ENCODE peak calls at places on chromosomes 16 and 17, in four cellular contexts. H, L, X and W are unnamed samples.

GRCh38 chr17:45939398-45939797 is 45.0 kb downstream of the MAPT start:
- DNase-seq in L (no peak), X (no peak), H (no peak), W (no peak)

GRCh38 chr17:4365628-4366311 is 705 bp downstream of the UBE2G1 start:
- DNase-seq in X (no peak), H (no peak), L (no peak), W (no peak)

GRCh38 chr16:27852116-27852515 is 211.4 kb downstream of the GSG1L start:
- DNase-seq in X (no peak), L (no peak), H (no peak), W (no peak)

GRCh38 chr17:36703860-36704266 is 102.5 kb downstream of the MRM1 start:
- DNase-seq in X (peak), L (peak), H (peak), W (peak)

GRCh38 chr16:86244936-86245335 is 265.4 kb upstream of the FOXF1 start:
- DNase-seq in H (no peak), L (no peak), X (no peak), W (no peak)

GRCh38 chr16:49921791-49922456 is 66.0 kb upstream of the ZNF423 start:
- DNase-seq in L (peak), H (peak), X (peak), W (peak)

GRCh38 chr17:81295678-81296381 is 723 bp upstream of the SLC38A10 start:
- DNase-seq in L (peak), X (no peak), H (peak), W (peak)

GRCh38 chr17:32629563-32630190 is 142.9 kb downstream of the CDK5R1 start:
- DNase-seq in X (no peak), H (no peak), L (no peak), W (no peak)

GRCh38 chr16:58331024-58331707 is 36.3 kb upstream of the PRSS54 start:
- DNase-seq in L (no peak), H (no peak), X (no peak), W (no peak)

GRCh38 chr17:76074390-76075363 is at the start of gene GALR2:
- DNase-seq in H (peak), X (no peak), L (no peak), W (no peak)

GRCh38 chr17:75344664-75345063 is 55.4 kb upstream of the SLC25A19 start:
- DNase-seq in X (no peak), H (no peak), L (no peak), W (no peak)

GRCh38 chr16:60655514-60656153 is 1380.6 kb downstream of the CDH8 start:
- DNase-seq in L (no peak), X (no peak), H (no peak), W (no peak)

GRCh38 chr16:73669535-73670274 is 621.8 kb upstream of the ZFHX3 start:
- DNase-seq in H (no peak), X (no peak), L (no peak), W (no peak)

GRCh38 chr17:67328026-67328425 is 38.4 kb downstream of the PSMD12 start:
- DNase-seq in L (no peak), X (no peak), H (no peak), W (no peak)

GRCh38 chr16:47311738-47312505 is 148.9 kb downstream of the ITFG1 start:
- DNase-seq in H (no peak), L (no peak), X (no peak), W (peak)

GRCh38 chr16:89009343-89010209 is 32.6 kb upstream of the CBFA2T3 start:
- DNase-seq in L (peak), H (no peak), X (no peak), W (peak)

GRCh38 chr16:57471852-57472664 is 9.6 kb downstream of the POLR2C start:
- DNase-seq in L (peak), H (peak), X (no peak), W (no peak)

GRCh38 chr16:27512061-27512460 is 37.7 kb downstream of the GTF3C1 start:
- DNase-seq in H (no peak), X (no peak), L (no peak), W (no peak)

GRCh38 chr16:64153718-64154117 is 968.1 kb downstream of the CDH11 start:
- DNase-seq in H (no peak), X (no peak), L (peak), W (no peak)

GRCh38 chr17:74610108-74610507 is 13.4 kb downstream of the CD300E start:
- DNase-seq in X (no peak), H (no peak), L (no peak), W (no peak)

GRCh38 chr17:37092041-37092440 is 143.3 kb downstream of the AATF start:
- DNase-seq in H (no peak), X (no peak), L (no peak), W (no peak)

GRCh38 chr16:12199524-12199923 is 223.0 kb downstream of the SNX29 start:
- DNase-seq in H (no peak), L (no peak), X (no peak), W (no peak)

GRCh38 chr17:8711291-8711690 is 33.3 kb downstream of the CCDC42 start:
- DNase-seq in L (no peak), H (no peak), X (no peak), W (no peak)

GRCh38 chr16:23245268-23245667 is 56.8 kb upstream of the SCNN1B start:
- DNase-seq in H (no peak), L (no peak), X (no peak), W (no peak)

GRCh38 chr17:5042152-5043022 is 7.2 kb upstream of the SLC52A1 start:
- DNase-seq in H (no peak), L (no peak), X (no peak), W (no peak)

GRCh38 chr16:85752511-85753420 is 1.9 kb upstream of the C16orf74 start:
- DNase-seq in L (peak), X (no peak), H (no peak), W (no peak)

GRCh38 chr16:73086108-73086507 is 38.2 kb upstream of the ZFHX3 start:
- DNase-seq in X (no peak), L (no peak), H (no peak), W (no peak)

GRCh38 chr16:86590501-86591144 is 12.3 kb downstream of the FOXL1 start:
- DNase-seq in L (peak), H (no peak), X (no peak), W (peak)

GRCh38 chr16:9199312-9199711 is 107.9 kb downstream of the HAPSTR1 start:
- DNase-seq in H (no peak), L (no peak), X (no peak), W (no peak)

GRCh38 chr16:24950275-24950674 is 64.9 kb downstream of the ARHGAP17 start:
- DNase-seq in X (no peak), H (no peak), L (peak), W (peak)

DNA sequence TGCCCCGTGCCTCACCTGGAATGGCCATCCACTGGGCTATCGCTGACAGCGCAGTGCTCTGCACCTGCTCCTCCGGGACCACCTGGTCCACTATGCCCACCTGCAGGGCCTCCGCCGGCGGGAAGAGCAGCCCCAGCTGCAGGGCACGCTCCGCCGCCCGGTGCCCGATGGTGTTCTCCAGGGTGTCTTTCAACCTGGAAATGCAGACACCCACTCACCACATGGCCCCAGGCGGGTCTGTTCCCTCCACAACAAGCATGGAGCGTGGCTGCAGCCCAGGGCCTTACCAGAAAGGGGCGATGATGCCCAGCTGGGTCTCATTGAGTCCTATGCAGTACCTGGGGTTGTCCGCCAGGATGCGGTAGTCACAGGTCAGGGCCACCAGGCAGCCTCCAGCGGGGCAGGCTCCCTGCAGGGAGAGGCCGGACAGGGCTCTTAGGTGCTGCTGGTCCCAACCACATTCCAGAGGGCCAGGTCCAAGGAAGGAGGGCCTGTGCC is 6.8 kb downstream of the DNASE1L2 start:
- DNase-seq in X (no peak), H (peak), L (no peak), W (no peak)
- TF ChIP-seq CTCF in X (no peak), H (no peak), L (no peak), W (no peak)

DNA sequence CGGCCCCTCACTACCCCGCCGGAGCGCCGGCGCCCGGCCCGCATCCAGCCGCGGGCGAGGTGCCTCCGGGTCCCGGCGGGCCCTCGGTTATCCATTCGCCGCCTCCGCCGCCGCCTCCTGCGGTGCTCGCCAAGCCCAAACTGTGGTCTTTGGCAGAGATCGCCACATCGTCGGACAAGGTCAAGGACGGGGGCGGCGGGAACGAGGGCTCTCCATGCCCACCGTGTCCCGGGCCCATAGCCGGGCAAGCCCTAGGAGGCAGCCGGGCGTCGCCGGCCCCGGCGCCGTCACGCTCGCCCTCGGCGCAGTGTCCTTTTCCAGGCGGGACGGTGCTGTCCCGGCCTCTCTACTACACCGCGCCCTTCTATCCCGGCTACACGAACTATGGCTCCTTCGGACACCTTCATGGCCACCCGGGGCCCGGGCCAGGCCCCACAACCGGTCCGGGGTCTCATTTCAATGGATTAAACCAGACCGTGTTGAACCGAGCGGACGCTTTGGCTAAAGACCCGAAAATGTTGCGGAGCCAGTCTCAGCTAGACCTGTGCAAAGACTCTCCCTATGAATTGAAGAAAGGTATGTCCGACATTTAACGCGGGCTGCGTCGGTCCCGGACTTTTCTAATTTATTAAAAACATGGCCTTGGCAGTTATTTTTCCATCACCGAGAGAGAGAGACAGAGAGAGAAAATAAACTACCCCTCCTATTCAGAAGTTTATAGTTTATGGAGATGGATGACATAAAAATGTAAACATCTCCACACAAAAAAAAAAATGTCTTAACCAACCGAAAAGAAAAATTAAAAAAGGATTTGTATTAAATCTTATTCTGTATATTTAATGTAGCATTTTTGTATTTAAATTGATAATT is 2.9 kb downstream of the IRX5 start:
- DNase-seq in X (no peak), L (no peak), H (no peak), W (no peak)
- H3K4me3 ChIP-seq in X (no peak), L (no peak), H (no peak), W (peak)

GRCh38 chr16:30985401-30986128 is 558 bp downstream of the HSD3B7 start:
- DNase-seq in L (no peak), X (no peak), H (peak), W (peak)
- TF ChIP-seq CTCF in L (no peak), X (no peak), H (no peak), W (no peak)

GRCh38 chr17:72519598-72519936 is 398.7 kb downstream of the SOX9 start:
- DNase-seq in X (no peak), H (no peak), L (no peak), W (no peak)
- H3K4me3 ChIP-seq in X (no peak), H (peak), L (no peak), W (no peak)

DNA sequence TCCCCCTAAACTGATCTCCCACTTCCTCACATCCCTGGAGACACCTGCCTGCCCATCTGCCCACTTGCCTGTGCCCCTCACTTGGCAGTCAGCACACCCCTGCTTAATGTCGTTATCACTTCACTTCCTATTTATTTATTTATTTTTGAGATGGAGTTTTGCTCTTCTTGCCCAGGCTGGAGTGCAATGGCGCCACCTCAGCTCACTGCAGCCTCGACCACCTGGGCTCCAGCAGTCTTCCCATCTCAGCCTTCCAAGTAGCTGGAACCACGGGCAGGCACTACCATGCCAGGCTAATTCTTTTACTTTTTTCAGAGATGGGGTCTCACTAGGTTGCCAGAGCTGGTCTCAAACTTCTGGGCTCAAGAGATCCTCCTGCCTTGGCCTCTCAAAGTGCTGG is 23.5 kb upstream of the PHOSPHO1 start:
- DNase-seq in L (no peak), H (no peak), X (no peak), W (no peak)
- TF ChIP-seq CTCF in L (no peak), H (no peak), X (no peak), W (no peak)

GRCh38 chr17:42098747-42099399 is 600 bp upstream of the ZNF385C start:
- DNase-seq in L (no peak), H (no peak), X (no peak), W (no peak)
- H3K4me3 ChIP-seq in L (no peak), H (no peak), X (no peak), W (no peak)

GRCh38 chr17:57459286-57459915 is 203.1 kb downstream of the MSI2 start:
- DNase-seq in H (peak), X (no peak), L (peak), W (peak)
- TF ChIP-seq CTCF in H (peak), X (no peak), L (no peak), W (no peak)

GRCh38 chr17:17044846-17045561 is 2.7 kb downstream of the MPRIP start:
- DNase-seq in X (no peak), H (no peak), L (peak), W (peak)
- H3K4me3 ChIP-seq in X (no peak), H (peak), L (peak), W (peak)

GRCh38 chr17:80281516-80281915 is 20.9 kb downstream of the RNF213 start:
- DNase-seq in X (no peak), L (no peak), H (no peak), W (no peak)

GRCh38 chr17:80284631-80285030 is 24.0 kb downstream of the RNF213 start:
- DNase-seq in L (no peak), X (no peak), H (no peak), W (no peak)

GRCh38 chr17:80277751-80278671 is 17.4 kb downstream of the RNF213 start:
- DNase-seq in X (no peak), H (no peak), L (no peak), W (no peak)

GRCh38 chr17:80283116-80283852 is 22.6 kb downstream of the RNF213 start:
- DNase-seq in H (no peak), L (no peak), X (no peak), W (no peak)

GRCh38 chr17:80279895-80280294 is 19.2 kb downstream of the RNF213 start:
- DNase-seq in H (no peak), L (peak), X (no peak), W (peak)
- TF ChIP-seq CTCF in H (no peak), L (peak), X (no peak), W (peak)

GRCh38 chr17:44531019-44531418 is 26.3 kb upstream of the FZD2 start:
- DNase-seq in L (no peak), H (no peak), X (no peak), W (no peak)
- H3K4me3 ChIP-seq in L (no peak), H (no peak), X (no peak), W (no peak)